ENCODE peak calls at places on chromosomes 12 and 14, in nine cellular contexts. Q, K, U, X, B, W, Z, J and M are unnamed samples.

GRCh38 chr12:6839482-6840201 is 1.1 kb upstream of the GNB3 start:
- DNase-seq in Q (no peak), J (no peak), Z (no peak), W (peak; percentile 86), B (peak; percentile 63), X (no peak), U (no peak), K (no peak), M (peak; percentile 88)

GRCh38 chr12:9759680-9760592 is 765 bp downstream of the CD69 start:
- DNase-seq in X (no peak), J (no peak), Q (no peak), B (no peak), W (no peak), U (no peak), Z (no peak), K (no peak), M (no peak)

GRCh38 chr14:61750708-61751474 is 11.3 kb upstream of the SNAPC1 start:
- DNase-seq in Q (peak; percentile 76), X (peak; percentile 80), Z (peak; percentile 94), W (peak; percentile 97), B (peak; percentile 98), U (peak; percentile 89), K (peak; percentile 78), J (peak; percentile 70), M (peak; percentile 95)

GRCh38 chr12:3274664-3275063 is 197.5 kb downstream of the TSPAN9 start:
- DNase-seq in J (no peak), B (peak; percentile 46), W (no peak), X (no peak), K (no peak), Q (no peak), Z (no peak), U (no peak), M (no peak)

GRCh38 chr12:13215056-13215455 is 18.5 kb downstream of the EMP1 start:
- DNase-seq in K (no peak), J (no peak), Z (no peak), Q (no peak), X (no peak), B (no peak), W (no peak), U (no peak), M (no peak)

GRCh38 chr12:15979096-15980091 is 68.3 kb downstream of the DERA start:
- DNase-seq in Z (no peak), U (peak; percentile 6), J (no peak), B (peak; percentile 14), W (no peak), Q (peak; percentile 51), X (no peak), K (no peak), M (peak; percentile 67)

GRCh38 chr14:105281354-105282097 is 19.3 kb downstream of the BRF1 start:
- DNase-seq in W (no peak), B (peak; percentile 58), U (peak; percentile 33), J (no peak), X (no peak), K (no peak), Z (no peak), Q (peak; percentile 62), M (no peak)

GRCh38 chr12:52147367-52147972 is 44.3 kb downstream of the KRT80 start:
- DNase-seq in B (peak; percentile 93), U (peak; percentile 69), W (peak; percentile 76), X (peak; percentile 65), K (peak; percentile 49), J (peak; percentile 99), Z (peak; percentile 89), Q (peak; percentile 96), M (peak; percentile 95)

GRCh38 chr12:112166051-112167015 is 41.0 kb downstream of the TRAFD1 start:
- DNase-seq in B (no peak), W (peak; percentile 63), K (peak; percentile 31), U (no peak), J (no peak), Z (peak; percentile 29), X (no peak), Q (no peak), M (no peak)

GRCh38 chr12:38417101-38417500 is 100.5 kb downstream of the ALG10B start:
- DNase-seq in W (no peak), K (no peak), X (no peak), U (no peak), B (no peak), Z (no peak), J (no peak), Q (no peak), M (no peak)

GRCh38 chr12:114671321-114671663 is 12.7 kb downstream of the TBX3 start:
- DNase-seq in W (no peak), Q (no peak), Z (no peak), X (no peak), J (no peak), U (no peak), B (no peak), K (no peak), M (no peak)

GRCh38 chr14:69459122-69459521 is 25.4 kb upstream of the PLEKHD1 start:
- DNase-seq in Z (no peak), U (no peak), B (no peak), W (no peak), X (no peak), Q (no peak), K (no peak), J (no peak), M (no peak)

GRCh38 chr12:94174576-94174975 is 26.2 kb downstream of the PLXNC1 start:
- DNase-seq in Z (no peak), X (no peak), B (no peak), W (peak; percentile 89), U (peak; percentile 91), Q (no peak), J (no peak), K (no peak), M (peak; percentile 84)

GRCh38 chr12:95218852-95219171 is 1.2 kb downstream of the VEZT start:
- DNase-seq in K (no peak), W (peak; percentile 38), U (peak; percentile 57), J (no peak), X (no peak), B (no peak), Z (no peak), Q (peak; percentile 31), M (peak; percentile 53)

GRCh38 chr14:94132285-94132887 is 3.0 kb upstream of the IFI27L2 start:
- DNase-seq in J (peak; percentile 66), U (peak; percentile 73), Z (no peak), X (no peak), Q (peak; percentile 55), B (no peak), W (no peak), K (no peak), M (peak; percentile 76)

GRCh38 chr12:56695327-56696101 is 7.4 kb upstream of the PTGES3 start:
- DNase-seq in Z (no peak), Q (no peak), B (no peak), U (no peak), X (no peak), W (no peak), J (no peak), K (no peak), M (no peak)

GRCh38 chr14:25006961-25007795 is 42.8 kb downstream of the STXBP6 start:
- DNase-seq in J (no peak), X (no peak), Q (peak; percentile 21), K (no peak), Z (no peak), W (no peak), B (no peak), U (no peak), M (no peak)

GRCh38 chr12:101086490-101086889 is 123.5 kb downstream of the SLC5A8 start:
- DNase-seq in B (no peak), K (no peak), Z (peak; percentile 46), J (no peak), Q (no peak), W (no peak), U (no peak), X (no peak), M (no peak)

GRCh38 chr14:42950363-42950762 is 1343.7 kb downstream of the LRFN5 start:
- DNase-seq in U (no peak), B (no peak), W (no peak), K (no peak), X (no peak), Z (no peak), Q (no peak), J (no peak), M (no peak)

GRCh38 chr12:62248873-62249272 is 11.3 kb upstream of the USP15 start:
- DNase-seq in W (no peak), Q (no peak), K (no peak), Z (no peak), B (no peak), X (no peak), J (no peak), U (peak; percentile 76), M (no peak)

DNA sequence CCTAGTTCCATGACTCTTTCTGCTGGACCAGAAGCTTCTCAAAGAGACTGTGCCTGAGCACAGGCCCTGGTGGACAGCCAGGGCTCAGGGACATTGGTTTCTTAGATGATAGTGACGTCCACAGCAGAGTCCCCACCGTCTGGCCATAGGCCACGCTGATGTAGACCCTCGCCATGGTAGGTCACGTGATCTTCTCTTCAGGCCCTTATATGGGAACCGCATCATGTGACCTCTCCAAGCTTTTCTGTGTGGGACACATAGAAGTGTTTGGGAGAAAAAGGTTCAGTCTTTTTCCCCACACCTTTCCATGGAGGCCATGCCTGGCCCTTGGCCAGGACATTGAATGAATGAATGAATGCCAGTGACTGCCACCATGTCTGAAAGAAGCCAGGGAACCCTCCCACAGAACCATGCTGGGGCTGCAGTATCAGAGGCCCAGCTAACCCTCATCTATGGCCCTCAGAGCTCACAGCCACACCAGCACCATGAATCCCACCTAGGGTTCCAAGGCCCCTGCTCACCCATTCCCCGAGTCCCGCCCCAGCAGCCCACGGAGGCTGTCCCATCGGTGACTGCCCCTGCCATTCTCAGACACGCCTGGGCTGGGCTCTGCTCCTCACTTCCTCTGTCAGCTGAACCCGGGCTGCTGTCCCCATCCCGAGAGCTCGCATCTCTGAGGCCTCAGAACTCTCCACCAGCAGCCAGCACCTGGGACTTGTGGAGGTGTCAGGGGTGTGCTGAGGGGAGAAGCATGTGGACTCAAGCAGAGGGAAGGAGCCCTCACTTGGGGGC is 292.1 kb downstream of the ADGRD1 start:
- DNase-seq in B (peak; percentile 42), W (peak; percentile 73), U (no peak), Z (no peak), Q (no peak), K (no peak), J (no peak), X (no peak), M (no peak)
- TF ChIP-seq POLR2A in B (no peak), W (no peak), U (no peak), Z (no peak), Q (no peak), K (no peak), J (no peak), X (no peak), M (no peak)

GRCh38 chr14:83300454-83301064 is 1766.9 kb upstream of the SEL1L start:
- DNase-seq in K (no peak), W (no peak), B (no peak), U (peak; percentile 48), Z (no peak), J (no peak), Q (no peak), X (no peak), M (no peak)
- TF ChIP-seq POLR2A in K (no peak), W (no peak), B (no peak), U (no peak), Z (no peak), J (no peak), Q (no peak), X (no peak), M (no peak)

GRCh38 chr14:77918448-77918847 is 118.5 kb downstream of the ADCK1 start:
- DNase-seq in W (no peak), X (no peak), J (no peak), B (no peak), Q (no peak), Z (no peak), U (no peak), K (no peak), M (no peak)
- TF ChIP-seq POLR2A in W (no peak), X (no peak), J (no peak), B (no peak), Q (no peak), Z (no peak), U (no peak), K (no peak), M (no peak)

GRCh38 chr14:80388980-80389711 is 177.8 kb upstream of the DIO2 start:
- DNase-seq in J (no peak), U (no peak), K (no peak), W (no peak), Q (peak; percentile 11), Z (no peak), B (no peak), X (no peak), M (no peak)
- TF ChIP-seq POLR2A in J (no peak), U (no peak), K (no peak), W (no peak), Q (no peak), Z (no peak), B (no peak), X (no peak), M (no peak)